ENCODE peak calls at places on chromosome 10, in six cellular contexts. O is left ventricle myocardium inferior; A is CD8-positive, alpha-beta memory T cell; T is adrenal gland; L is dorsolateral prefrontal cortex; P is AG04450. Z is an unnamed sample.

GRCh38 chr10:48231699-48232315 is 42.7 kb downstream of the FRMPD2 start:
- DNase-seq in T (peak), O (no peak), A (no peak), P (no peak), L (no peak), Z (no peak)

GRCh38 chr10:75211007-75211735 is 575 bp downstream of the VDAC2 start:
- DNase-seq in L (no peak), T (no peak), P (no peak), O (no peak), A (peak), Z (no peak)

GRCh38 chr10:122140477-122140902 is 130.6 kb upstream of the BTBD16 start:
- DNase-seq in T (no peak), A (no peak), L (no peak), O (peak), P (no peak), Z (no peak)

GRCh38 chr10:79985481-79986072 is 36.7 kb upstream of the SFTPD start:
- DNase-seq in A (no peak), O (no peak), T (no peak), P (no peak), L (no peak), Z (no peak)

GRCh38 chr10:36531621-36532020 is 593.8 kb upstream of the ANKRD30A start:
- DNase-seq in A (no peak), P (no peak), O (no peak), T (no peak), L (no peak), Z (no peak)

GRCh38 chr10:110746254-110746826 is 102.2 kb downstream of the RBM20 start:
- DNase-seq in P (peak), T (peak), L (no peak), A (peak), O (no peak), Z (peak)

GRCh38 chr10:30786131-30786530 is 156.6 kb upstream of the LYZL2 start:
- DNase-seq in A (no peak), T (peak), O (no peak), L (no peak), P (no peak), Z (no peak)

GRCh38 chr10:125602825-125603224 is 80.1 kb downstream of the TEX36 start:
- DNase-seq in P (no peak), A (no peak), O (no peak), L (no peak), T (no peak), Z (no peak)

GRCh38 chr10:124303662-124304418 is 114.9 kb downstream of the OAT start:
- DNase-seq in A (no peak), L (no peak), O (no peak), P (no peak), T (no peak), Z (no peak)

GRCh38 chr10:75402486-75403143 is 1.1 kb upstream of the ZNF503 start:
- DNase-seq in O (peak), P (no peak), A (no peak), L (no peak), T (peak), Z (no peak)

GRCh38 chr10:11683529-11684320 is 58.5 kb upstream of the ECHDC3 start:
- DNase-seq in T (no peak), P (no peak), L (no peak), A (no peak), O (no peak), Z (no peak)

GRCh38 chr10:131210181-131210580 is 101.3 kb downstream of the TCERG1L start:
- DNase-seq in T (no peak), P (no peak), A (no peak), L (no peak), O (no peak), Z (no peak)

GRCh38 chr10:95333997-95334792 is 43.4 kb upstream of the PDLIM1 start:
- DNase-seq in P (peak), A (no peak), T (peak), O (peak), L (no peak), Z (peak)

GRCh38 chr10:122044045-122044661 is 55.2 kb downstream of the TACC2 start:
- DNase-seq in L (no peak), O (no peak), A (no peak), P (no peak), T (no peak), Z (no peak)

GRCh38 chr10:75408911-75409885 is 7.6 kb upstream of the ZNF503 start:
- DNase-seq in P (no peak), O (peak), T (peak), A (peak), L (no peak), Z (peak)

GRCh38 chr10:13349776-13350274 is 1.7 kb upstream of the SEPHS1 start:
- DNase-seq in T (peak), A (peak), L (no peak), O (peak), P (no peak), Z (no peak)

GRCh38 chr10:101965075-101965765 is 90.8 kb downstream of the ARMH3 start:
- DNase-seq in O (no peak), L (no peak), T (peak), A (no peak), P (no peak), Z (no peak)

GRCh38 chr10:34343764-34344163 is 471.3 kb downstream of the PARD3 start:
- DNase-seq in T (no peak), L (no peak), O (no peak), A (no peak), P (no peak), Z (no peak)

GRCh38 chr10:125606406-125606805 is 76.6 kb downstream of the TEX36 start:
- DNase-seq in A (no peak), P (no peak), T (no peak), O (no peak), L (no peak), Z (no peak)

GRCh38 chr10:101047961-101048892 is 13.6 kb upstream of the KAZALD1 start:
- DNase-seq in O (no peak), L (no peak), A (no peak), T (no peak), P (no peak), Z (no peak)

GRCh38 chr10:22649390-22649841 is 65.0 kb downstream of the PIP4K2A start:
- DNase-seq in T (no peak), A (peak), L (no peak), O (no peak), P (no peak), Z (no peak)

GRCh38 chr10:112332509-112333228 is 41.2 kb upstream of the ACSL5 start:
- DNase-seq in T (no peak), L (no peak), O (no peak), A (no peak), P (no peak), Z (no peak)

GRCh38 chr10:104328636-104328915 is 9.7 kb downstream of the ITPRIP start:
- DNase-seq in L (no peak), O (no peak), P (no peak), T (no peak), A (no peak), Z (no peak)
- H3K27ac ChIP-seq in L (peak), O (peak), P (peak), T (peak), A (peak), Z (peak)

DNA sequence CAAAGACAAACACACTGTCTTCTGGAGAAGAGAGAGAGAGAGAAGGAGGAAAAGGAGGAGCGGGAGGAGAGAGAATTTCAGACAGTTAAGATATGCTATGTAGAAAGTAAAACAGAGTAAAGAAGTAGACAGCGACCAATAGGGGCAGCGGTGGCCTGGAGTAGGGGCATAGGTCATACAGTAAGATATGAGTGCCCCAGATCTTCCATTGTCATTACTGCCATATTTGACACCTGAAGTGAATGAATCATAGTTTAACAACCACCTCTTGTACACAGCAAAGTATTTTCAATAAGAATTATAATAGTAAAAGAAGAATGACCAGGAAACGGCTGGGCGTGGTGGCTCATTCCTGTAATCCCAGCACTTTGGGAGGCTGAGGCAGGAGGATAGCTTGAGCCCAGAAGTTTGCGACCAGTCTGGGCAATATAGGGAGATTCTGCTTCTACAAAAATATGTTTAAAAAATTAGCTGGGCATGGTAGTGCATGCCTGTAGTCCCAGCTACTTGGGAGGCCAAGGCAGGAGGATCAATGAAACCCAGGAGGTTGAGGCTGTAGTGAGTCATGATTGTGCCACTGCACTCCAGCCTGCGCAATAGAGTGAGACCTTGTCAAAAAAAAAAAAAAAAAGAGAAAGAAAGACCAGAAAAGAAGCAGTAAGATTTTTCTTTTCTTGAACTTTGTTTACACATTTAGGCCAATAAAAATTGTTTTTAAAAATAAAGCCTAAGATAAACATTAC is 77.0 kb upstream of the GPR158 start:
- DNase-seq in P (no peak), O (no peak), T (no peak), A (no peak), L (no peak), Z (no peak)
- H3K27ac ChIP-seq in P (no peak), O (no peak), T (no peak), A (no peak), L (no peak), Z (no peak)

DNA sequence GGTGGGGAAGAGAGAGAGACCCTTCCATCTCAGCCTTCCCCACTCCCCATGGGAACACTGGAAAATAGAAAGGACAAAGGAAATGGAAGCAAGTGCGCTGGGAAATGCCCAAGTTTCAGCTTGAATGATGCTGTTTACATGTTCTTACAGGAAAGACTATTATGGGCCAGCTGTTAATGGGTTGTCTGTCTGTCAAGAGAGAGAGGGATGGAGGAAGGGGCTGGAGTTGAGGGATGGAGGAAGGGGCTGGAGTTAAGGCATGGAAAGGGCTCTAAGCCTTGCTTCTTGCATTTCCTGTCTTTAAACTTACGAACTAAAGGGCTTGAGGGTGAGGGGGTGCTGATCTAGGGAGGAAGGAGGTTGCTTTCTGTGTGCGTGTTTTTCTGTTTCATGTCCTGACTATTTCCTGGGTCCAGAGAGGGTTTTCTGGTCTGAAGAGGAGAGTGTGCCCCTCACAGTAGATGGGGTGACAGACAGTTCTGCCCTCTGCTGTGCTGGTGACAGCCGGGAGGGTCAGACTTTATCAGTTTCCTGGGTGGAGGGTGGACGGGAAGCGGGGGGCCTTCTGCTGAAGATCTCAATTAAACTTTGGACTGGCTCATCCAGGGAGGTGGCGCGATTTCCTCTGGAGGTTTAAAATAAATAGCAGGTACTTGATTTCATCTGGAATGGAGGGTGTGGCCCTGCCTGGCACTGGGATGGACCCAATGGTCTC is 30.5 kb downstream of the GRK5 start:
- DNase-seq in L (no peak), T (no peak), O (no peak), P (no peak), A (no peak), Z (no peak)
- H3K27ac ChIP-seq in L (no peak), T (peak), O (peak), P (peak), A (no peak), Z (no peak)

GRCh38 chr10:77564781-77565589 is 72.6 kb downstream of the KCNMA1 start:
- DNase-seq in A (no peak), T (no peak), P (no peak), O (no peak), L (no peak), Z (no peak)

GRCh38 chr10:77566228-77566627 is 71.4 kb downstream of the KCNMA1 start:
- DNase-seq in A (no peak), P (no peak), L (no peak), T (no peak), O (no peak), Z (no peak)

GRCh38 chr10:77566914-77567566 is 70.6 kb downstream of the KCNMA1 start:
- DNase-seq in P (no peak), O (no peak), T (no peak), L (no peak), A (no peak), Z (no peak)

GRCh38 chr10:77563638-77564270 is 73.9 kb downstream of the KCNMA1 start:
- DNase-seq in O (no peak), T (no peak), P (no peak), A (no peak), L (no peak), Z (no peak)

DNA sequence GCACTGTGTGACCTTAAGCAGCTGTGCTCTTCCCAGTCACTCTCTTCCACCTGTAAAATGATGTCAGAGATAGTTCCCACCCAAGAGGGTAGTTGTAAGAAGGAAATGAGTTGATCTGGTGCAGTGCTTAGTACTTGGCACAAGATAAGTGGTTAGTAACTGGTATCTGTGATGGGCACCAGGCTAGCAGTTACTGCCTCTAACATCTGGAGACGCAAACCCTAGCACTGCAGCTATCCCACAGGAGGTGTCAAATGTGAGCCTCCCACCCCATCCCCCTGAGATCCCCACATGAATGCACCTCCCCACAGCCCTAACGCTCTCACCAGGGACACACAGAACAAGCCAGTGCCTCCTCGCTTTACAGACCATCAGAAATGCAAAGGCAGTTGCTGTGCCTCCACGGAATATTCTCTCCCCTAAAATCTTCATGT is 72.0 kb downstream of the KCNMA1 start:
- DNase-seq in A (no peak), O (no peak), L (no peak), T (no peak), P (no peak), Z (no peak)
- H3K27ac ChIP-seq in A (no peak), O (no peak), L (no peak), T (no peak), P (no peak), Z (no peak)

DNA sequence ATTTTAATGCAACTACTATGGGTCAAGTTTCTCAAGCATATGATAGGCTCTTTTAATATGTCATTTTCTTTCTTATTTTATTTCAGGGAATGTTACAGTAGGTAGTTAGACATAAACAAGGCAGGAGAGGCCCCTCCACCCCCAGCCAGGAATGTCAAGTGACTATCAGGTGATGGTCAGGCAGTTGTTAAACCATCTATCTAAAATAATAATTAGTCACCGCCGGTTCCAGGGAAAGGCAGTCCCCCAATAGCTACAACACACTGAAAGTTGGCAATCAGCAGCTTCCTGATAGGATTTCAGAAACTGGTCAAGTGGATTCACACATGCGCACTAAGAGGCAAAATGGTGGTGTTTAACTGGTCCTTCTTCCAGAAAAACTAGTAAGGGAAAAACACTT is 9.3 kb downstream of the OLAH start:
- DNase-seq in L (no peak), A (no peak), O (no peak), T (no peak), P (no peak), Z (no peak)
- H3K27ac ChIP-seq in L (no peak), A (no peak), O (no peak), T (no peak), P (no peak), Z (no peak)

DNA sequence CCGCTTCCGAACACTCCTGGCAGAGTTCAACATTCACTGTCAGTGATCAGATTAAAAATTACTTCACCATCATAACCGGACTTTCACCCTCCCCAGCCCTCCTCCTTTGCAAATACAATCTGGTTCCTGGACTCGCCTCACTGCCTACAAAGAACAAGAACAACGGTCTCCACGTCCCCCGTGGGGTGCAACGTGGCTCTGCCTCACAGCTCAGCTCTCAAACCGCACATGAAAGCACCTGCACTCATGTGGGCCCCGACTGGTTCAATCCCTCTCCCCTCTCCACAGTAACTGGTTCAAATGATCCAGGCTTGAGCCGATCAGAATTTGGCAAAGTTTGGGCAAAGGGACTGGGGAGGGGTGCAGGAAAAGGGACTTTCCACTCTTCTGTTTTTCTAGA is 21.0 kb downstream of the ASB13 start:
- DNase-seq in T (no peak), O (peak), A (no peak), P (no peak), L (no peak), Z (no peak)
- H3K27ac ChIP-seq in T (peak), O (peak), A (no peak), P (no peak), L (no peak), Z (no peak)

DNA sequence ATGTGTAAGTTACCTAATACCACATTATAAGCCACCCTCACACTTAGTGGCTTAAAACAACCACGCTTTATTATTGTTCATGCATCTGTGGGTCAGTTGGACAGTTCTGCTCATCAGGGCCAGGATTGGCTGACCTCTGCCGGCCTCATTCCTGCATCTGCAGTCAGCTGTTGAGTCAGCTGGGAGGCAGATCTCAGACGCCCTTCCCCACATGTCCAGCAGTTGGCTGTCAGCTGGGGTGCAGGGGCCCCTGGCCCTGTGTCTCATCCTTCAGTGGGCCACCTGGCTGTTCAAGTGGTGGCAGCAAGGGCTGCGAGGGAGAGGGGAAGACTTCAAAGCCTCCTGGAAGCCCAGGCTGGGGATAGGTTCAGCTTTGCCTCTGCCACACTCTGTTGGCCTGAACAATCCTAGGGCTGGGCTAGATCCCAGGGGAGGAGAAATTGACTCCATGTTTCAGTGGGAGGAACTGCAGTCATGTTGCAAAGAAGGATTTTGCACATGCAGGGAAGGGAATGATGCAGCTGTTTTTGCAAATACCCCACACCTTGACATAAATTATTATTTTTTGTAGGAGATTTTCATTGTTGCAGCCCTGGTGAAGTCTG is 33.1 kb downstream of the TACR2 start:
- DNase-seq in A (no peak), P (no peak), O (peak), L (no peak), T (no peak), Z (no peak)
- H3K27ac ChIP-seq in A (no peak), P (peak), O (peak), L (no peak), T (no peak), Z (no peak)